ENCODE peak calls at places on chromosomes 6 and 20, in ten cellular contexts. D, R, M, Y, A, J, G, V, T and U are unnamed samples. For H3K36me3, the result is how much of the 10 kb centered on the place peaks cover.

GRCh38 chr20:64228086-64228485 is 27.5 kb upstream of the PCMTD2 start:
- DNase-seq in D (no peak), R (no peak), M (no peak), Y (no peak), A (no peak), J (no peak), G (peak), V (no peak), T (no peak), U (no peak)

GRCh38 chr20:846894-847278 is 13.4 kb downstream of the FAM110A start:
- DNase-seq in D (no peak), R (no peak), M (no peak), Y (no peak), A (peak), J (no peak), G (no peak), V (no peak), T (peak), U (no peak)

GRCh38 chr20:7308163-7308562 is 540.7 kb downstream of the BMP2 start:
- DNase-seq in D (no peak), R (no peak), M (no peak), Y (no peak), A (no peak), J (no peak), G (no peak), V (no peak), T (no peak), U (no peak)

GRCh38 chr6:160973856-160974255 is 17.7 kb upstream of the MAP3K4 start:
- DNase-seq in D (no peak), R (no peak), M (no peak), Y (no peak), A (no peak), J (peak), G (no peak), V (no peak), T (no peak), U (no peak)

GRCh38 chr6:109523478-109523877 is 40.5 kb upstream of the ZBTB24 start:
- DNase-seq in D (no peak), R (no peak), M (no peak), Y (no peak), A (no peak), J (peak), G (no peak), V (no peak), T (no peak), U (no peak)

GRCh38 chr6:56406276-56407269 is 159.2 kb upstream of the COL21A1 start:
- DNase-seq in D (no peak), R (no peak), M (no peak), Y (no peak), A (no peak), J (no peak), G (no peak), V (no peak), T (no peak), U (no peak)

GRCh38 chr6:108989700-108990099 is 104.9 kb downstream of the SESN1 start:
- DNase-seq in D (no peak), R (no peak), M (no peak), Y (no peak), A (no peak), J (no peak), G (no peak), V (no peak), T (peak), U (no peak)

GRCh38 chr6:134287863-134288537 is 29.9 kb downstream of the SGK1 start:
- DNase-seq in D (no peak), R (no peak), M (no peak), Y (no peak), A (no peak), J (peak), G (no peak), V (no peak), T (no peak), U (no peak)

GRCh38 chr6:79042088-79042798 is 35.8 kb downstream of the PHIP start:
- DNase-seq in D (no peak), R (no peak), M (no peak), Y (no peak), A (no peak), J (no peak), G (no peak), V (no peak), T (no peak), U (no peak)

GRCh38 chr6:169556758-169557505 is 144.9 kb downstream of the WDR27 start:
- DNase-seq in D (no peak), R (no peak), M (no peak), Y (no peak), A (no peak), J (no peak), G (no peak), V (no peak), T (peak), U (no peak)

GRCh38 chr6:36751091-36751490 is 53.5 kb downstream of the RAB44 start:
- DNase-seq in D (no peak), R (no peak), M (no peak), Y (no peak), A (no peak), J (no peak), G (no peak), V (no peak), T (no peak), U (no peak)

GRCh38 chr6:21840428-21840827 is 246.9 kb downstream of the SOX4 start:
- DNase-seq in D (no peak), R (no peak), M (no peak), Y (no peak), A (no peak), J (peak), G (no peak), V (no peak), T (no peak), U (no peak)

GRCh38 chr20:30919514-30920188 is 337.8 kb upstream of the DEFB115 start:
- DNase-seq in D (no peak), R (no peak), M (no peak), Y (no peak), A (peak), J (no peak), G (no peak), V (no peak), T (no peak), U (no peak)

GRCh38 chr6:33610057-33610456 is 11.1 kb upstream of the ITPR3 start:
- DNase-seq in D (no peak), R (peak), M (no peak), Y (peak), A (no peak), J (no peak), G (no peak), V (no peak), T (no peak), U (no peak)

GRCh38 chr20:47204008-47204745 is 152.3 kb downstream of the ZMYND8 start:
- DNase-seq in D (no peak), R (no peak), M (no peak), Y (no peak), A (no peak), J (peak), G (peak), V (no peak), T (no peak), U (peak)

GRCh38 chr20:47204746-47205122 is 151.8 kb downstream of the ZMYND8 start:
- DNase-seq in D (no peak), R (no peak), M (no peak), Y (no peak), A (no peak), J (no peak), G (peak), V (no peak), T (no peak), U (no peak)

GRCh38 chr20:47206962-47207641 is 149.4 kb downstream of the ZMYND8 start:
- DNase-seq in D (no peak), R (no peak), M (no peak), Y (no peak), A (no peak), J (no peak), G (peak), V (no peak), T (no peak), U (no peak)

GRCh38 chr20:47202765-47203667 is 153.5 kb downstream of the ZMYND8 start:
- DNase-seq in D (no peak), R (no peak), M (no peak), Y (no peak), A (no peak), J (no peak), G (peak), V (no peak), T (no peak), U (no peak)

GRCh38 chr20:47205577-47206123 is 150.8 kb downstream of the ZMYND8 start:
- DNase-seq in D (peak), R (peak), M (peak), Y (peak), A (peak), J (peak), G (peak), V (peak), T (peak), U (peak)
- TF ChIP-seq CTCF in D (peak), R (peak), M (peak), Y (peak), A (peak), J (peak), G (peak), V (peak), T (peak), U (peak)

GRCh38 chr6:140774080-140774505 is 1358.6 kb upstream of the GJE1 start:
- DNase-seq in D (no peak), R (no peak), M (no peak), Y (peak), A (no peak), J (peak), G (no peak), V (peak), T (no peak), U (peak)
- H3K4me3 ChIP-seq in D (no peak), R (no peak), M (no peak), Y (no peak), A (no peak), J (no peak), G (peak), V (no peak), T (no peak), U (no peak)

GRCh38 chr6:87914637-87915395 is 132.8 kb upstream of the SPACA1 start:
- DNase-seq in D (no peak), R (no peak), M (no peak), Y (no peak), A (no peak), J (no peak), G (no peak), V (no peak), T (no peak), U (no peak)

GRCh38 chr6:87908978-87909802 is 138.5 kb upstream of the SPACA1 start:
- DNase-seq in D (no peak), R (no peak), M (no peak), Y (no peak), A (no peak), J (no peak), G (no peak), V (no peak), T (no peak), U (no peak)

GRCh38 chr6:87909849-87910248 is 137.8 kb upstream of the SPACA1 start:
- DNase-seq in D (no peak), R (no peak), M (no peak), Y (no peak), A (no peak), J (peak), G (no peak), V (no peak), T (no peak), U (peak)

GRCh38 chr6:87916446-87916845 is 131.2 kb upstream of the SPACA1 start:
- DNase-seq in D (no peak), R (no peak), M (no peak), Y (no peak), A (no peak), J (no peak), G (no peak), V (no peak), T (no peak), U (no peak)

DNA sequence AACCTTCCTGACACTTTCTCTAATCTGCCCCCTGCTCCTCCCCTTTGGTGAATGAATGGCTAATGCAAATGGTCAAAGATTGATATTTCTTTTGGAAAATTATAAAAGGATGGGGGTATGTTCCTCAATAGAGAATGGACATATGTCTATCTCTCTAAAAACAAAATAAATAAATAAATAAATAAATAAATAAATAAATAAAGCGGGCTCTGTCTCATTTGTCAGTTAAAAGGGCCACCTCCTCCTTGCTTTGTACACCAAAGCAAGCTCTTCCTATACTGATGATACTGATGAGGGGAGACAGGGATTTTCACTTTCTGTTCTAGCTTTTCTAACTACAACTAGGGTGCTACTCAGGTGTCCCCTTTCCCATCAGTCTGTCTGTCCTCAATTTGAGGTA is 135.5 kb upstream of the SPACA1 start:
- DNase-seq in D (no peak), R (no peak), M (no peak), Y (no peak), A (no peak), J (no peak), G (no peak), V (no peak), T (no peak), U (no peak)
- H3K36me3 ChIP-seq in D (under half), R (under half), M (under half), Y (under half), A (under half), J (under half), G (under half), V (under half), T (under half), U (under half)

DNA sequence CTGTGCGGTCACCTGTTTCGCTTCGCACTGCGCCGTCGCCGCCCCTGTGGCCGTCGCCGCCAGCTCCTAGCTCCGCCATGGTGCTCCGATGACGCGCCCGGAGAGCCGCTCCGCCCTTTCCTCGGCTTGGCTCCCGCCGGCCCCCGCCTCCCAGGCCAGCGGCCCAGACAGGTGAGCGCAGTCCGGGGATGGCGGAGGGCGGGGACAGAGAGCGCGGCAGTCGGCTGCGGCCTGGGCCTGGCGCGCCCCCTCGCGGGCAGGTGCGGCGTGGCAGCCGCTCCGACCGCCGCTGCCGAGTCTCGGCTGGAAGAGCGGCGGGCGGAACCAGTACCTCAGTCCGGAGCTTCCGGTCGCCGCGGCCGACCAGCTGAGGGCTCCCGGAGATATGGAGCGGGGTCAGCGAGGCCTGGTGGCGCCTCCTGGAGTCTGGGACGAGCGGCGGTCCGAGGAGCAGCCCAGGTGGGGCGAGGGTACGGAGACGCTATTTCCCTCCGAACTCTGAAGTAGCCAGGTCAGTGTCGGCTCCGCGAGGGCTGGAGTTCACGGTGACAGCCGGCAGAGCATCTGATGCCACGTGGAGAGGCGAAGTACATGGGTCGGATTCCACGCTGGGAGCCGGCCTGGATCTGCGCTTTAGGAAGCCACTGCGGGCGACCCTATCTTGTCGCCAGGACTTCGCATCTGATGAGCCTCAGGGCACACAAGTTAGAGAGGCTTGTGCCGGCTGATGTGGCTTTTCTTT is at the start of gene MAP7:
- DNase-seq in D (peak), R (peak), M (no peak), Y (peak), A (peak), J (no peak), G (peak), V (peak), T (peak), U (no peak)
- TF ChIP-seq CTCF in D (peak), R (peak), M (peak), Y (peak), A (peak), J (peak), G (peak), V (peak), T (peak), U (peak)

DNA sequence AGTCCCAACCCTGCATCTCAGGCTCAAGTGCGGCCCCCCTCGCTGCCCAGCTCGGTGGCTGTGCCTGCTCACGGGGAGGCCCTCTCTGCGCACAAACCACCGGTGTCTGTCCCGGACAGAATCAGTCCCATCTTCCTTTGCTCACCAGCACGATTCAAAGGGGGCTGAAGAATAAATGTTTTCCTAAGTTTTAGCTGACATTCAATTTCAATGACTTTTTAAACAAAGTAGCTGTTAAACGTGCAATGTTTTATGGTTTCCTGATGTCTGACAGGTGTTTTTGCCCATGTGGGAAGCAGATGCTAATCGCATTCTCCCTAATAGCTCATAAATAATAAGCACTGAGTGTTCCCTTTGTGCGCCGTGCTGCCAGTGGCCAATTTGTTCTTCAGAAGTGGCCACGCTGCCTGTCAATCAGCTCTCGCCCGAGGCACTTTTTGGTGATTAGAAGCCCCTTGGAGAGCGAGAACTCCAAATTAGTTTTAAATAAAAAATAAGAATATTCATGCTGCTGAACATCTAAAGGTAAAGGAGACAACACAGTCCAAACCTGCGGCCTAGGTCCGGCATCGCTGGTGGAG is 26.3 kb downstream of the BHLHE23 start:
- DNase-seq in D (no peak), R (no peak), M (no peak), Y (no peak), A (no peak), J (no peak), G (no peak), V (no peak), T (no peak), U (no peak)
- H3K4me3 ChIP-seq in D (no peak), R (no peak), M (no peak), Y (no peak), A (no peak), J (no peak), G (no peak), V (no peak), T (no peak), U (no peak)

GRCh38 chr20:4858000-4858399 is 136.3 kb downstream of the PRND start:
- DNase-seq in D (no peak), R (no peak), M (no peak), Y (no peak), A (no peak), J (no peak), G (no peak), V (no peak), T (no peak), U (no peak)
- H3K36me3 ChIP-seq in D (under half), R (half or more), M (half or more), Y (under half), A (half or more), J (under half), G (half or more), V (under half), T (under half), U (under half)

DNA sequence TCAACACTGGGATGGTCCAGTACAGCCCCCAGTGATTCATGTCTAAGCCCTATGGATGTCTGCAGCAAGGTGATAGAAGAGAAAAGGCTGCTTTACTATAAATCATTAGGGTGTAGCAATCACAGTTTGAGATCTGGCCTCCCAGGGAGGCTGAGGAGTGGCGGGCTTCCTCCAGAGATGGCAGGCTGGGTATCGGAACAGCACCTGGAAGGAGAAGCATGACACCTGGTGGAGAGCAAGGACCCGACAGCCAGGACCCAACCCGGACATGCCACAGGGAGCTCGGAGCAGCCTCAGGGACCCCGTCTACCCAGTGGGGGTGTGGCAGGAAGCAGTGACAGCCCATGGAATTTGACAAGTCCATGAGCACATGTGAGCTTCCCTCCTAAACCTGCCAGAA is 114.8 kb upstream of the CD93 start:
- DNase-seq in D (peak), R (no peak), M (no peak), Y (peak), A (no peak), J (peak), G (peak), V (peak), T (peak), U (no peak)
- TF ChIP-seq CTCF in D (no peak), R (peak), M (no peak), Y (peak), A (peak), J (no peak), G (peak), V (peak), T (peak), U (peak)

GRCh38 chr6:130932956-130933355 is 105.8 kb downstream of the SMLR1 start:
- DNase-seq in D (no peak), R (no peak), M (no peak), Y (no peak), A (no peak), J (no peak), G (no peak), V (no peak), T (no peak), U (no peak)

GRCh38 chr6:130928993-130929678 is 101.9 kb downstream of the SMLR1 start:
- DNase-seq in D (no peak), R (no peak), M (no peak), Y (no peak), A (no peak), J (peak), G (no peak), V (no peak), T (no peak), U (no peak)

GRCh38 chr6:130932438-130932837 is 105.2 kb downstream of the SMLR1 start:
- DNase-seq in D (no peak), R (no peak), M (no peak), Y (no peak), A (no peak), J (peak), G (no peak), V (no peak), T (no peak), U (no peak)

GRCh38 chr6:130933712-130934200 is 106.5 kb downstream of the SMLR1 start:
- DNase-seq in D (no peak), R (no peak), M (no peak), Y (no peak), A (no peak), J (peak), G (no peak), V (peak), T (no peak), U (no peak)

DNA sequence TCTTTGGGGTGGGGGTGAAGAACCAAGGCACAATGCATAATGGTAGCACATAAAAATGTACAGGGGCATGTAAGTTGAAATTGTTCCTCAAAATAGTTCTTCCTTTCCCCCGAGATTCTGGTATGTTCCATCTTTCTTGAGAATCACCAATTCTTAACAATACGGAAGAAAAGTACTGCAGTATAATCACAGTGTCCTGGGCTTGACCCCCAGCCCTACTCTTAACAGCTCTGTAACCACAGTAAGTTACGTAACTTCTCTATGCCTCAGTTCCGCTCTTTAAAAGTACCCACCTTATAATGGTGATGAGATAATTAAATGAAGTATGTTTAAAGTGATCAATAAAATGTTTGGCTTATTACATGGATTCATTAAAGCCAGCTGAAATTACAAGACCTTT is 104.5 kb downstream of the SMLR1 start:
- DNase-seq in D (no peak), R (no peak), M (no peak), Y (no peak), A (no peak), J (no peak), G (no peak), V (no peak), T (no peak), U (no peak)
- H3K4me3 ChIP-seq in D (no peak), R (no peak), M (no peak), Y (no peak), A (no peak), J (no peak), G (no peak), V (no peak), T (no peak), U (no peak)